ENCODE peak calls at places on chromosomes 16 and 17, in four cellular contexts. J is Calu3, Z is right lobe of liver, O is endothelial cell. G is an unnamed sample.
A peak's percentile ranks its signal among the peaks of the same experiment; 100 is the strongest.

GRCh38 chr17:48429156-48429555 is 858 bp downstream of the SKAP1 start:
- DNase-seq in J (no peak), Z (no peak), O (no peak), G (no peak)

GRCh38 chr16:22353933-22354541 is 20.4 kb downstream of the CDR2 start:
- DNase-seq in J (no peak), Z (no peak), O (no peak), G (no peak)

GRCh38 chr17:81397314-81398169 is 2.3 kb downstream of the BAHCC1 start:
- DNase-seq in J (no peak), Z (no peak), O (peak; percentile 84), G (peak; percentile 86)

GRCh38 chr17:10421946-10422542 is at the start of gene MYH8:
- DNase-seq in J (no peak), Z (no peak), O (no peak), G (peak; percentile 20)

GRCh38 chr17:66707051-66707450 is 127.9 kb upstream of the CACNG5 start:
- DNase-seq in J (no peak), Z (no peak), O (no peak), G (no peak)

GRCh38 chr17:81484195-81484979 is 28.2 kb downstream of the ACTG1 start:
- DNase-seq in J (peak; percentile 93), Z (peak; percentile 92), O (peak; percentile 93), G (peak; percentile 93)

GRCh38 chr17:19386974-19387920 is at the start of gene MFAP4:
- DNase-seq in J (no peak), Z (no peak), O (no peak), G (peak; percentile 74)

GRCh38 chr16:14436410-14436955 is 193.6 kb downstream of the PARN start:
- DNase-seq in J (no peak), Z (no peak), O (no peak), G (no peak)

GRCh38 chr17:3983945-3984484 is 19.8 kb upstream of the ATP2A3 start:
- DNase-seq in J (no peak), Z (peak; percentile 50), O (peak; percentile 56), G (no peak)

GRCh38 chr16:62038225-62038624 is 2.0 kb upstream of the CDH8 start:
- DNase-seq in J (no peak), Z (no peak), O (no peak), G (no peak)

GRCh38 chr17:8964801-8965393 is 610 bp downstream of the PIK3R5 start:
- DNase-seq in J (no peak), Z (peak; percentile 66), O (peak; percentile 7), G (peak; percentile 23)

GRCh38 chr16:88651276-88651988 is 579 bp upstream of the CYBA start:
- DNase-seq in J (peak; percentile 85), Z (peak; percentile 84), O (peak; percentile 35), G (no peak)

GRCh38 chr17:72687941-72688340 is 404.5 kb downstream of the SLC39A11 start:
- DNase-seq in J (no peak), Z (no peak), O (no peak), G (no peak)

GRCh38 chr17:45228121-45228941 is 6.6 kb downstream of the FMNL1 start:
- DNase-seq in J (no peak), Z (no peak), O (no peak), G (peak; percentile 36)

GRCh38 chr17:57881143-57881542 is 31.3 kb upstream of the MRPS23 start:
- DNase-seq in J (no peak), Z (peak; percentile 39), O (no peak), G (no peak)

GRCh38 chr17:81120695-81121621 is 44.3 kb upstream of the PVALEF start:
- DNase-seq in J (no peak), Z (no peak), O (no peak), G (no peak)

GRCh38 chr17:546456-546855 is 168.2 kb downstream of the VPS53 start:
- DNase-seq in J (no peak), Z (no peak), O (no peak), G (no peak)

GRCh38 chr17:49746791-49747490 is 17.0 kb downstream of the FAM117A start:
- DNase-seq in J (no peak), Z (no peak), O (no peak), G (no peak)

GRCh38 chr16:48158296-48158695 is 2.5 kb upstream of the ABCC12 start:
- DNase-seq in J (peak; percentile 49), Z (no peak), O (no peak), G (no peak)

GRCh38 chr17:12627177-12627629 is 38.5 kb upstream of the MYOCD start:
- DNase-seq in J (peak; percentile 40), Z (no peak), O (no peak), G (no peak)

GRCh38 chr17:47628014-47628413 is 21.7 kb upstream of the KPNB1 start:
- DNase-seq in J (no peak), Z (no peak), O (no peak), G (no peak)

GRCh38 chr17:31649302-31649701 is 209.7 kb downstream of the COPRS start:
- DNase-seq in J (no peak), Z (no peak), O (no peak), G (no peak)

GRCh38 chr16:57096192-57096591 is 3.8 kb downstream of the CPNE2 start:
- DNase-seq in J (no peak), Z (no peak), O (no peak), G (no peak)

GRCh38 chr16:57096793-57097192 is 4.4 kb downstream of the CPNE2 start:
- DNase-seq in J (no peak), Z (no peak), O (no peak), G (no peak)

GRCh38 chr16:57094911-57095310 is 2.5 kb downstream of the CPNE2 start:
- DNase-seq in J (no peak), Z (no peak), O (no peak), G (no peak)

GRCh38 chr16:57100445-57100844 is 8.1 kb downstream of the CPNE2 start:
- DNase-seq in J (no peak), Z (no peak), O (no peak), G (no peak)

DNA sequence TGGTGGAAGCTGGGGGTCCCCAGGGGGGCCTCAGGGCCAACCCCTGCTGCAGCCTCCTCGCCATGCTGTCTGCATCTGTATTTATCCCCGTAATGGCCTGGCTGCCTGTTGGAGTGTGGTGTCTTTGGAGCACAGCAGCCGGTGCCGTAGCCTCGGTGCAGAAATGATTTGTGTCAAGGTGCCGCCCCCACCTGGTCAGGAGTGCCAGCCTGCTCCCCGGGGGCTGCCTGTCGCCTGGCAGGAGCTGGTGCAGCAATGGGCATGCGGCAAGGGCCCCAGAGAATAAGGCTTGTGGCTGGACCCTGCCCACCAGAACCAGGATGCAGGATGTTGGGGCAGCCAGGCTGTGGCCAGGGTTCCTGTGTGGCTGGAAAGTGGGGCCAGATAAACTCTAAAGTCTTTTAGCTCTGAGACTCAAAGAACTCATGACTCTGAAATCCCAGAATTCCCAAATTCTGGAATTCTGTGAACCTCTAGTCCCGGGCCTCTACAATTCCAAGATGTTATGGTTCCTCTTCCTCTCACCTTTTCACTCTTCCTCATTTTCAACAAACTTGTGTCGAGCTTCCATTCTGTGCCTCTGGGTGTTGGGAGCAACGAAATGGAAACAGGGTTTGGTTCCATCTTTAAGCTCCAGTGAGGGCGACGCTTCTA is 5.9 kb downstream of the CPNE2 start:
- DNase-seq in J (no peak), Z (no peak), O (no peak), G (no peak)
- TF ChIP-seq CTCF in J (no peak), Z (no peak), O (no peak), G (no peak)

DNA sequence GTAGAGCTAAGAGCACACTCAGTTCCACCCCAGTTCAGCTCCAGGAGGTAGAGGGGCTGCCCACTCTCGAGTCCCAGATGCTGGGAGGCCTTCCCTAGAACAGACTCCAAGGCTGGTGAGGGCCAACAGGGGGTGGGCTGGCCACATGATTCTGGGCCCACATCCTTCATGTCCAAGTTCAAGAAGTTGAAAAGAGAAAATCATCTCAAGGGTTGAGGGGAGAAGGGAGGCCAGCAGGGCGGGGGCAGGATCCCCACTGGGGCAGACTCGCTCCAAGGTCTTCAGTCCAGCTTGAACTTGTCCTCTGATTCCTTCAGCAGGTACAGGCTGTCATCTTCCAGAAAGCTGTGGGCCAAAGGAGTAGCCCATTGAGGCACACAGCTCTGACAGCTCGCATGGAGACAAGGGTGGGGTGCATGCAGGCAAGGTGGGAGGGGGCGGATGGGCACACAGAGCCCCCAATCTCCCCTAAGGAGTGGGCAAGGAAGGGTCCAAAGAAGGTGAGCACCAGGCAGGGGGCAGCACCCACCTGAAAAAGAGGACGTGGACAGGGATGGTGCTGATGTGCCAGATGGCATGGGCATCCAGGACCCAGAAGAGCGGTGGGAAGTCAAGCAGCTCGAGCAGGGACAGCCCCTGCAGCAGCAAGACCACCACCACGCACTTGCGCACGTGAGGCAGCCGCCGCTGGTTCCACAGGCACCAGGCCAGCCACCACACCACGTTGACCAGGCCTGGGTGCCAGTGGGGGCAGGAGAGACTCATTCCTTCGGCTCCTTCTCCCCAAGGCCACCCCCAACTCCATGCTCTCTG is 4.5 kb downstream of the PNMT start:
- DNase-seq in J (peak; percentile 89), Z (peak; percentile 46), O (no peak), G (no peak)
- TF ChIP-seq CTCF in J (no peak), Z (no peak), O (no peak), G (peak; percentile 28)

GRCh38 chr17:56710986-56711385 is 117.5 kb downstream of the NOG start:
- DNase-seq in J (no peak), Z (no peak), O (no peak), G (no peak)

GRCh38 chr17:56708670-56709410 is 115.3 kb downstream of the NOG start:
- DNase-seq in J (no peak), Z (no peak), O (no peak), G (no peak)

GRCh38 chr17:56708220-56708567 is 114.7 kb downstream of the NOG start:
- DNase-seq in J (no peak), Z (no peak), O (no peak), G (no peak)

DNA sequence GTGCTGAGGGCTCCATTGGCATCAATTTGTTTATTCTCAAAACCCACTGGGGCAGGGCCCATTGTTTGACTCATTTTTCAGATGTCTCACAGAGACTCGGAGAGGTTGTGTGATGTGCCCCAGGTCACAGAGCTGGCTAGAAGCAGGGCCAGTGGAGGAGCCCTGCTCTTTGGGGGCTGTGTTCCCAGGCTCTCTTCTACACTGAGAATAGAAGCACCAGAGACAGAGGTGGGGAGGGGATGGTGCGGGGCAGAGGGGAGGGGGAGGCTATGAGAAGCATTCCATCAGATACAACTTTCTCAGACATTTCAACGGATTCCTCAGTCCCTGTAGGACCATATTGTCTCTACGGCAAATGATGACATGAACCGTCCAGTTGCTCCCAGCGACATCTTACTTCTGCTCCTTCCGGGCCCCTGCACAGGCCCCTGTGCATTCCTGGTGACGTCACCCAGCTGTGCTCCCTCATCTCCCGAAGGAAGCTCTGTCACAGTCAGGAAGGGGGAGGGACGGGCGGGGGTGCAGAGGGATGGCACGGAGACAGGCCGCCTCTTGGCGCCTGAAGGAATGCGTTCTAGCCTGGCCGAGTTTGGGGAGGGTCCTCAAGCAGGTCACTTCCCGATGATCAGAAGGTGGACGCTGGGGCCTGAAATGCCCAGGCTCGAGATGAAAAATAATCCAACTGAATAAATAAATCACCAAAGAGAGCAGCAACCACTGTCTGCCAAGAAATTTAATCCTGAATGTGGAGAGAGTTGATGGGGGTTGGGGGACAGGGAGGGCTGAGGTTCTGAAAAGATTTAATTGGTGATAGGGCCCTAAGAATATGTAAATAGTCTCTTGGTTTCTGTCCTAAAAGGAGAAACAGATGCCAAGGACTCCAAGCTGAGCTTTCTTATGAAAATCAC is 114.1 kb downstream of the NOG start:
- DNase-seq in J (no peak), Z (no peak), O (no peak), G (no peak)
- TF ChIP-seq CTCF in J (no peak), Z (no peak), O (no peak), G (no peak)

GRCh38 chr16:11111891-11112634 is 143.9 kb downstream of the SOCS1 start:
- DNase-seq in J (no peak), Z (no peak), O (no peak), G (no peak)

GRCh38 chr16:11112723-11113348 is 143.2 kb downstream of the SOCS1 start:
- DNase-seq in J (no peak), Z (no peak), O (no peak), G (no peak)

GRCh38 chr16:11111166-11111565 is 144.8 kb downstream of the SOCS1 start:
- DNase-seq in J (no peak), Z (no peak), O (no peak), G (no peak)

GRCh38 chr16:11117576-11118211 is 138.3 kb downstream of the SOCS1 start:
- DNase-seq in J (no peak), Z (no peak), O (no peak), G (no peak)

GRCh38 chr16:11114366-11115164 is 141.4 kb downstream of the SOCS1 start:
- DNase-seq in J (no peak), Z (no peak), O (no peak), G (no peak)
- TF ChIP-seq CTCF in J (no peak), Z (no peak), O (no peak), G (no peak)

G was measured in glutamatergic neuron.